ENCODE peak calls at places on chromosomes 2 and 18, in four cellular contexts. J is cardiac muscle cell, Q is colonic mucosa, A is uterus. Y is an unnamed sample.

GRCh38 chr18:8212893-8213805 is 396.1 kb upstream of the RAB12 start:
- DNase-seq in J (peak; percentile 80), Q (no peak), A (no peak), Y (no peak)

GRCh38 chr2:241273552-241273988 is 41.9 kb downstream of the HDLBP start:
- DNase-seq in J (no peak), Q (no peak), A (no peak), Y (no peak)

GRCh38 chr18:26460449-26461091 is 87.8 kb downstream of the KCTD1 start:
- DNase-seq in J (peak; percentile 78), Q (no peak), A (no peak), Y (no peak)

GRCh38 chr2:96025107-96025492 is 9.6 kb downstream of the GPAT2 start:
- DNase-seq in J (no peak), Q (no peak), A (no peak), Y (no peak)

GRCh38 chr2:127047716-127048617 is 59.0 kb downstream of the BIN1 start:
- DNase-seq in J (no peak), Q (peak; percentile 16), A (no peak), Y (peak; percentile 41)

GRCh38 chr18:36697905-36698304 is 130.9 kb downstream of the TPGS2 start:
- DNase-seq in J (peak; percentile 76), Q (no peak), A (no peak), Y (no peak)

GRCh38 chr2:24708537-24709152 is 84.5 kb downstream of the PTRHD1 start:
- DNase-seq in J (peak; percentile 53), Q (no peak), A (no peak), Y (no peak)

GRCh38 chr18:59293317-59293716 is 20.1 kb upstream of the RAX start:
- DNase-seq in J (no peak), Q (no peak), A (no peak), Y (no peak)

GRCh38 chr2:221817052-221817451 is 244.9 kb upstream of the EPHA4 start:
- DNase-seq in J (peak; percentile 0), Q (no peak), A (no peak), Y (no peak)

GRCh38 chr18:26190506-26190905 is 35.7 kb upstream of the TAF4B start:
- DNase-seq in J (no peak), Q (no peak), A (no peak), Y (peak; percentile 45)

GRCh38 chr2:213261237-213261636 is 23.0 kb upstream of the SPAG16 start:
- DNase-seq in J (no peak), Q (no peak), A (no peak), Y (no peak)

GRCh38 chr2:157893611-157894010 is 17.5 kb upstream of the ACVR1 start:
- DNase-seq in J (no peak), Q (no peak), A (no peak), Y (no peak)

GRCh38 chr18:69597561-69597960 is 196.9 kb downstream of the DOK6 start:
- DNase-seq in J (no peak), Q (no peak), A (no peak), Y (no peak)

GRCh38 chr2:105800036-105800755 is 55.5 kb downstream of the NCK2 start:
- DNase-seq in J (peak; percentile 84), Q (no peak), A (no peak), Y (peak; percentile 65)

GRCh38 chr2:64904405-64905329 is 84.5 kb upstream of the SLC1A4 start:
- DNase-seq in J (no peak), Q (no peak), A (no peak), Y (no peak)

GRCh38 chr18:73697395-73697794 is 450.2 kb downstream of the FBXO15 start:
- DNase-seq in J (no peak), Q (no peak), A (no peak), Y (no peak)

GRCh38 chr18:711693-712400 is 583 bp downstream of the ENOSF1 start:
- DNase-seq in J (peak; percentile 95), Q (peak; percentile 85), A (peak; percentile 79), Y (peak; percentile 83)

GRCh38 chr2:31217465-31218200 is at the start of gene CAPN14:
- DNase-seq in J (no peak), Q (no peak), A (no peak), Y (no peak)

GRCh38 chr2:38187416-38188127 is 111.6 kb upstream of the CYP1B1 start:
- DNase-seq in J (peak; percentile 95), Q (peak; percentile 45), A (peak; percentile 95), Y (no peak)

GRCh38 chr2:66496680-66497420 is 61.9 kb downstream of the MEIS1 start:
- DNase-seq in J (no peak), Q (no peak), A (no peak), Y (no peak)

GRCh38 chr18:55109818-55110414 is 150.7 kb upstream of the CCDC68 start:
- DNase-seq in J (no peak), Q (no peak), A (no peak), Y (no peak)

GRCh38 chr2:43898134-43898957 is 59.6 kb downstream of the ABCG8 start:
- DNase-seq in J (no peak), Q (peak; percentile 32), A (no peak), Y (no peak)

GRCh38 chr2:9004338-9005204 is 1.1 kb upstream of the MBOAT2 start:
- DNase-seq in J (peak; percentile 25), Q (no peak), A (no peak), Y (no peak)
- H3K27ac ChIP-seq in J (peak overlapping the region; percentile 91), Q (peak overlapping the region; percentile 58), A (peak overlapping the region; percentile 89), Y (peak overlapping the region; percentile 34)

GRCh38 chr2:118089015-118089800 is 937 bp downstream of the INSIG2 start:
- DNase-seq in J (peak; percentile 73), Q (peak; percentile 46), A (peak; percentile 15), Y (peak; percentile 33)
- H3K27ac ChIP-seq in J (peak overlapping the region; percentile 73), Q (peak overlapping the region; percentile 38), A (peak overlapping the region; percentile 57), Y (peak overlapping the region; percentile 45)

DNA sequence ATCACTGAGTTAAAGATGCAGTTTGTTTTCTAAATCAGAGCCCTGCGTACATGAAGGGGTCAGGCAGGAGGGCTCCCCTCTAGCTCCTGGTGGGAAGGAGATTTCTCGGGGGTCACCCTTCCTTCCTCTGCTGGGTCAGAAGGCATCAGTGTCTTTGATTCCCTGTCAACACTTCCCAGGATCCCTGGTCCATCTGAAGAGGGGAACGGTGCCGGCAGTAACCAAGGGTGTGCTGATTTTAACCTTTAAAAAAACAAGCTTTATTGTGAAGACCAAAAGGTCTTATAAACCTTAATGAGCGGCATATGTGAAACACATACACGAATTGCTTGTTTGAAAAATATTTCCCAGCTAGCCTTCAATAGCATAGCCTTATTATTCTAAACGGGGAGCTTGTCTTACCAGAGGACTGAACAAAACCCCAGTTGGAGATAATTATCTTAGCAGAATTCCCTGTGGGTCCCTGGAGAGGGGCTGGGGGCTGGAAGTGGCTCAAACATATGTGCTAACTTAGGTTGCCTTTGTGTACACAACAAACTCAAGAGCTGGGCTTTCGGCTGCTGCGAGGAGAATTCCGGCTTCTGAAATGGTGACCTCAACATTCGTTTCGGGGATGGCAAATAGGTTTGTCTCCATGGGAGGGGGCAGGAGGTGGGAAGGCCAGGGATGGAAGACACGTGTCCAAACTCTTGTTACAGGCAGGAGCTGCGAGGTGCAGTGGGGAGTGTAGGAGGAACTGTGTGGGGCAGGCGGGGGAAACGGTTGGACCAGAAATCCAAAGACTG is 114.9 kb upstream of the MYCN start:
- DNase-seq in J (no peak), Q (no peak), A (no peak), Y (no peak)
- H3K27ac ChIP-seq in J (no peak overlapping the region), Q (no peak overlapping the region), A (no peak overlapping the region), Y (no peak overlapping the region)

DNA sequence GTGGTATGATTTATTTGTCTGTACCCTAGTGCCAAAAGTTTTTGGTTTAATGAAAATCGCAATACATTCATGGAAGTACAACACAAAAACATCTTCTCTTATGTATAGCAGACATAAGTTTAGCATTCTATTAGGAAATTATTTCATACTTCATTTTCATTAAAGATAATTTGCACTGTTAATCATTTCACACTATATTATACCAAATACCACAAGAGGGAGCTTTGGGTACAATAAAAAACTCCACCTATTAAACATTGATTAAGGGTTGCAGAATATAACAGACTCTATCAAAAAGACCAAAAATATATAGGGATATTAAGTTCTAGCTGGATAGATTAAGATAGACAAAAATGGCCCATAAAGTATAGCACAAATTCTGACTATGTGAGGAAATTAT is 79.0 kb downstream of the SLC66A3 start:
- DNase-seq in J (peak; percentile 41), Q (no peak), A (no peak), Y (no peak)
- H3K27ac ChIP-seq in J (no peak overlapping the region), Q (no peak overlapping the region), A (no peak overlapping the region), Y (no peak overlapping the region)

GRCh38 chr18:48715651-48716354 is 177.0 kb downstream of the CTIF start:
- DNase-seq in J (peak; percentile 7), Q (peak; percentile 61), A (no peak), Y (no peak)
- H3K27ac ChIP-seq in J (no peak overlapping the region), Q (peak overlapping the region; percentile 41), A (no peak overlapping the region), Y (no peak overlapping the region)

GRCh38 chr2:60882971-60883753 is 1.8 kb downstream of the REL start:
- DNase-seq in J (peak; percentile 20), Q (peak; percentile 38), A (no peak), Y (no peak)
- H3K27ac ChIP-seq in J (peak overlapping the region; percentile 94), Q (peak overlapping the region; percentile 99), A (peak overlapping the region; percentile 99), Y (peak overlapping the region; percentile 100)

GRCh38 chr2:196275646-196276352 is 104.4 kb upstream of the STK17B start:
- DNase-seq in J (no peak), Q (peak; percentile 29), A (no peak), Y (no peak)

GRCh38 chr2:196277002-196277401 is 105.6 kb upstream of the STK17B start:
- DNase-seq in J (peak; percentile 52), Q (no peak), A (no peak), Y (no peak)

GRCh38 chr2:196279496-196279895 is 108.1 kb upstream of the STK17B start:
- DNase-seq in J (no peak), Q (no peak), A (no peak), Y (no peak)

GRCh38 chr2:196276421-196276820 is 105.0 kb upstream of the STK17B start:
- DNase-seq in J (no peak), Q (peak; percentile 51), A (no peak), Y (no peak)

DNA sequence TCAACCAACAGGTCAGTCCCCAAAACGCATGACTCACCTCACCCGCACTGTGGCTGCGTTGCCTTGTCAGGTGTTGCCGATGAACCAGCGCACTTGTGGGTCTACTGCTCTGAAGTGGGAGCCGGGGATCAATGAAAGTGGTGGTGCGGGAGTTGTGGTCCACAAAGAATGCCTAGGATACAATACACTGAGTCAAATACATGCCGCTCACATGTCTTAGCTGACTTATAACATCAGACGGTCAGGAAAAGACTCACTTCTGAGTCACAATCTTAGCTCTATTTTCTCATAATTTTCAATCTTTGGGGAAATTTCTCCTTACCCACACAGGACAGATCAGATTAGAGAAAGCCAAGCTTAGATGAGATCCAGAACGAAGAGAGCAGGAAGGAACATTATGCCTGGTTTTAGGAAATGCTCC is 107.1 kb upstream of the STK17B start:
- DNase-seq in J (peak; percentile 38), Q (no peak), A (no peak), Y (no peak)
- H3K27ac ChIP-seq in J (no peak overlapping the region), Q (no peak overlapping the region), A (no peak overlapping the region), Y (no peak overlapping the region)

DNA sequence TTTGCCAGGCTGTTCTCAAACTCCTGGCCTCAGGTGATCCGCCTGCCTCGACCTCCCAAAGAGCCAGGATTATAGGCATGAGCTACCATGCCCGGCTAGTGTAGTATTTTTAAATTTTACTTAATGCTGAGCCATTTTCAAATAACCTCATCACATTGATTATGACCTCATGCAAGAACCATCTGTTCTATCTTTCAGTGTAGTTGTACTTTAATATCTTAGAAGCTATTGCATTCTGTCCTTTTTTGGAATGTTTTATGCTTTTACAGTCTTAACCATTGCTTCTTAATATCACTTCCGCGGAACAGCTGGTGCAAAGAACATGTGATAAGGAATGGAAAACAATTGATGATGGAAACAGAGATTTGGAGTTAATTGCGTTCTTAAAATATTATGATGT is 2.7 kb downstream of the GEN1 start:
- DNase-seq in J (peak; percentile 55), Q (no peak), A (no peak), Y (no peak)
- H3K27ac ChIP-seq in J (no peak overlapping the region), Q (no peak overlapping the region), A (no peak overlapping the region), Y (no peak overlapping the region)